ENCODE peak calls at places on chromosomes 16 and 17, in ten cellular contexts. L is T-helper 1 cell; T is GDM1; J is NCI-H774; I is AG04449; Y is stimulated activated naive B cell treated with anti-CD40 and anti-IgM and Interleukin-4, amounts not matched to agents 10 μg/mL and 1 μg/mL and 100 μg/mL, for 72 hours; W is T-cell; F is activated T-helper 1 cell treated with Interleukin-2 at 50 U/mL for 16 hours; D is activated CD8-positive, alpha-beta T cell treated with anti-CD3 and anti-CD28 coated beads for 36 hours; C is CD4-positive, CD25-positive, alpha-beta regulatory T cell. X is an unnamed sample.
A peak's percentile ranks its signal among the peaks of the same experiment; 100 is the strongest.

GRCh38 chr16:87644186-87644585 is 41.9 kb downstream of the JPH3 start:
- DNase-seq in D (no peak), Y (no peak), T (no peak), L (no peak), J (no peak), I (no peak), F (no peak), W (no peak), C (no peak), X (no peak)

GRCh38 chr17:50676065-50676975 is 31.4 kb downstream of the ANKRD40 start:
- DNase-seq in C (no peak), J (no peak), D (no peak), T (no peak), W (no peak), I (no peak), F (no peak), L (no peak), Y (no peak), X (no peak)

GRCh38 chr17:67025216-67025792 is 19.1 kb upstream of the CACNG1 start:
- DNase-seq in J (no peak), C (no peak), T (no peak), L (no peak), D (no peak), F (no peak), I (no peak), W (no peak), Y (no peak), X (no peak)

GRCh38 chr16:57329718-57330327 is 28.8 kb upstream of the CCL22 start:
- DNase-seq in L (no peak), T (no peak), W (no peak), D (no peak), Y (no peak), I (no peak), C (no peak), F (no peak), J (no peak), X (no peak)

GRCh38 chr16:21217121-21217520 is 5.7 kb upstream of the ZP2 start:
- DNase-seq in I (no peak), W (no peak), Y (no peak), D (no peak), T (no peak), C (no peak), J (no peak), F (no peak), L (no peak), X (no peak)

GRCh38 chr16:9048302-9048700 is 43.1 kb upstream of the HAPSTR1 start:
- DNase-seq in C (no peak), J (no peak), T (no peak), W (no peak), I (no peak), D (no peak), Y (no peak), L (no peak), F (no peak), X (peak; percentile 21)

GRCh38 chr16:20372696-20373095 is 20.2 kb upstream of the UMOD start:
- DNase-seq in C (no peak), Y (no peak), W (no peak), D (no peak), J (no peak), L (no peak), I (no peak), F (no peak), T (no peak), X (no peak)

GRCh38 chr17:78325076-78325712 is 34.7 kb downstream of the SOCS3 start:
- DNase-seq in J (no peak), T (no peak), I (no peak), C (no peak), W (no peak), Y (no peak), L (no peak), F (no peak), D (no peak), X (peak; percentile 83)

GRCh38 chr17:32253117-32253611 is 12.5 kb upstream of the RHBDL3 start:
- DNase-seq in L (no peak), C (peak; percentile 33), Y (peak; percentile 73), I (no peak), T (peak; percentile 66), J (peak; percentile 71), F (peak; percentile 27), D (peak; percentile 89), W (no peak), X (peak; percentile 82)

GRCh38 chr17:2421315-2422147 is 20.7 kb upstream of the MNT start:
- DNase-seq in Y (no peak), W (no peak), D (no peak), C (no peak), J (no peak), T (no peak), I (no peak), F (no peak), L (no peak), X (no peak)

GRCh38 chr17:8855477-8856204 is 11.8 kb downstream of the PIK3R6 start:
- DNase-seq in W (no peak), L (no peak), D (peak; percentile 57), C (no peak), I (no peak), T (no peak), F (no peak), Y (peak; percentile 62), J (no peak), X (no peak)

GRCh38 chr17:48439875-48440505 is 10.0 kb upstream of the SKAP1 start:
- DNase-seq in Y (no peak), W (peak; percentile 33), I (no peak), F (no peak), D (peak; percentile 66), L (peak; percentile 46), T (no peak), C (peak; percentile 73), J (no peak), X (no peak)

GRCh38 chr17:45410144-45411091 is 22.3 kb downstream of the ARHGAP27 start:
- DNase-seq in L (no peak), J (no peak), T (peak; percentile 67), F (peak; percentile 44), Y (no peak), W (peak; percentile 45), D (peak; percentile 79), C (peak; percentile 61), I (no peak), X (peak; percentile 53)

GRCh38 chr16:66927012-66927436 is 1.7 kb upstream of the RRAD start:
- DNase-seq in D (no peak), J (no peak), I (peak; percentile 65), Y (no peak), W (no peak), C (no peak), F (no peak), L (no peak), T (no peak), X (no peak)

GRCh38 chr17:57566724-57567123 is 178.4 kb downstream of the CCDC182 start:
- DNase-seq in F (no peak), W (no peak), J (no peak), Y (no peak), C (no peak), I (no peak), D (no peak), L (no peak), T (no peak), X (no peak)

GRCh38 chr16:78669994-78670393 is 570.5 kb downstream of the WWOX start:
- DNase-seq in I (no peak), C (no peak), F (no peak), Y (no peak), L (no peak), J (no peak), W (no peak), D (no peak), T (no peak), X (no peak)

X was measured in tibial artery.